ENCODE peak calls at places on chromosomes 4 and X, in four cellular contexts. One of them, this sample, is unnamed.

GRCh38 chr4:185950891-185951290 is 118.1 kb upstream of the TLR3 start:
- DNase-seq in T47D: no peak
- DNase-seq in RPMI8226: no peak
- DNase-seq in HT1080: no peak
- DNase-seq in this sample: no peak

GRCh38 chr4:56641494-56642051 is 39.5 kb downstream of the HOPX start:
- DNase-seq in HT1080: peak
- DNase-seq in RPMI8226: no peak
- DNase-seq in T47D: no peak
- DNase-seq in this sample: no peak

GRCh38 chr4:8240211-8241041 is 29.1 kb upstream of the HTRA3 start:
- DNase-seq in T47D: no peak
- DNase-seq in RPMI8226: no peak
- DNase-seq in HT1080: no peak
- DNase-seq in this sample: no peak

GRCh38 chr4:140851032-140851636 is 94.9 kb upstream of the TBC1D9 start:
- DNase-seq in HT1080: peak
- DNase-seq in RPMI8226: peak
- DNase-seq in T47D: peak
- DNase-seq in this sample: no peak

GRCh38 chrX:104166735-104167436 is 633 bp downstream of the FAM199X start:
- DNase-seq in T47D: no peak
- DNase-seq in RPMI8226: no peak
- DNase-seq in HT1080: no peak
- DNase-seq in this sample: peak

GRCh38 chr4:98603683-98604573 is 54.5 kb downstream of the TSPAN5 start:
- DNase-seq in T47D: no peak
- DNase-seq in RPMI8226: no peak
- DNase-seq in HT1080: no peak
- DNase-seq in this sample: no peak

GRCh38 chr4:74418063-74418670 is 26.8 kb upstream of the AREG start:
- DNase-seq in T47D: no peak
- DNase-seq in RPMI8226: no peak
- DNase-seq in HT1080: peak
- DNase-seq in this sample: no peak

GRCh38 chrX:119502727-119503483 is 34.7 kb downstream of the SLC25A5 start:
- DNase-seq in RPMI8226: no peak
- DNase-seq in HT1080: peak
- DNase-seq in T47D: no peak
- DNase-seq in this sample: no peak

GRCh38 chr4:108972613-108973283 is 209.9 kb upstream of the ETNPPL start:
- DNase-seq in HT1080: no peak
- DNase-seq in T47D: no peak
- DNase-seq in RPMI8226: no peak
- DNase-seq in this sample: no peak

GRCh38 chr4:185597532-185598188 is 62.4 kb upstream of the PDLIM3 start:
- DNase-seq in T47D: peak
- DNase-seq in RPMI8226: peak
- DNase-seq in HT1080: peak
- DNase-seq in this sample: peak

GRCh38 chr4:39664828-39665731 is 26.4 kb upstream of the SMIM14 start:
- DNase-seq in T47D: no peak
- DNase-seq in HT1080: peak
- DNase-seq in RPMI8226: no peak
- DNase-seq in this sample: no peak

GRCh38 chr4:61533140-61533539 is 333.0 kb downstream of the ADGRL3 start:
- DNase-seq in T47D: no peak
- DNase-seq in RPMI8226: no peak
- DNase-seq in HT1080: peak
- DNase-seq in this sample: no peak

GRCh38 chr4:147096667-147097604 is 151.3 kb upstream of the TTC29 start:
- DNase-seq in RPMI8226: peak
- DNase-seq in T47D: peak
- DNase-seq in HT1080: peak
- DNase-seq in this sample: no peak

GRCh38 chrX:154370882-154371770 is 3.3 kb downstream of the FLNA start:
- DNase-seq in RPMI8226: peak
- DNase-seq in HT1080: peak
- DNase-seq in T47D: peak
- DNase-seq in this sample: peak

GRCh38 chr4:103424853-103425252 is 226.7 kb upstream of the CENPE start:
- DNase-seq in HT1080: no peak
- DNase-seq in T47D: peak
- DNase-seq in RPMI8226: no peak
- DNase-seq in this sample: peak

GRCh38 chr4:61312526-61312925 is 112.4 kb downstream of the ADGRL3 start:
- DNase-seq in T47D: no peak
- DNase-seq in RPMI8226: no peak
- DNase-seq in HT1080: no peak
- DNase-seq in this sample: no peak

GRCh38 chr4:184961693-184962092 is 56.6 kb upstream of the HELT start:
- DNase-seq in HT1080: no peak
- DNase-seq in T47D: no peak
- DNase-seq in RPMI8226: peak
- DNase-seq in this sample: no peak

GRCh38 chrX:68830486-68831404 is 1.9 kb downstream of the EFNB1 start:
- DNase-seq in RPMI8226: no peak
- DNase-seq in T47D: no peak
- DNase-seq in HT1080: no peak
- DNase-seq in this sample: no peak

GRCh38 chr4:100034265-100034664 is 84.2 kb upstream of the H2AZ1 start:
- DNase-seq in HT1080: no peak
- DNase-seq in T47D: no peak
- DNase-seq in RPMI8226: no peak
- DNase-seq in this sample: no peak

GRCh38 chr4:140152015-140152703 is 1.8 kb downstream of the MAML3 start:
- DNase-seq in HT1080: no peak
- DNase-seq in RPMI8226: peak
- DNase-seq in T47D: peak
- DNase-seq in this sample: peak

GRCh38 chr4:185792384-185793146 is 19.4 kb downstream of the SORBS2 start:
- DNase-seq in T47D: peak
- DNase-seq in RPMI8226: no peak
- DNase-seq in HT1080: peak
- DNase-seq in this sample: no peak

GRCh38 chr4:143441678-143442077 is 71.8 kb upstream of the SMARCA5 start:
- DNase-seq in HT1080: peak
- DNase-seq in RPMI8226: no peak
- DNase-seq in T47D: no peak
- DNase-seq in this sample: no peak

GRCh38 chr4:71162386-71162785 is 168.9 kb downstream of the DCK start:
- DNase-seq in RPMI8226: no peak
- DNase-seq in HT1080: no peak
- DNase-seq in T47D: no peak
- DNase-seq in this sample: no peak

GRCh38 chr4:62948108-62948507 is 1461.1 kb downstream of the TECRL start:
- DNase-seq in T47D: no peak
- DNase-seq in RPMI8226: no peak
- DNase-seq in HT1080: no peak
- DNase-seq in this sample: no peak

GRCh38 chrX:66602381-66602938 is 36.4 kb downstream of the EDA2R start:
- DNase-seq in RPMI8226: no peak
- DNase-seq in T47D: no peak
- DNase-seq in HT1080: peak
- DNase-seq in this sample: no peak

GRCh38 chrX:12563121-12563520 is 228.1 kb upstream of the PRPS2 start:
- DNase-seq in RPMI8226: no peak
- DNase-seq in T47D: no peak
- DNase-seq in HT1080: peak
- DNase-seq in this sample: no peak

GRCh38 chr4:158193171-158193749 is 17.0 kb upstream of the TMEM144 start:
- DNase-seq in T47D: peak
- DNase-seq in RPMI8226: no peak
- DNase-seq in HT1080: peak
- DNase-seq in this sample: no peak

GRCh38 chr4:115453416-115453815 is 340.0 kb upstream of the NDST4 start:
- DNase-seq in RPMI8226: no peak
- DNase-seq in HT1080: no peak
- DNase-seq in T47D: no peak
- DNase-seq in this sample: no peak

GRCh38 chrX:129791336-129791735 is 11.6 kb downstream of the SASH3 start:
- DNase-seq in HT1080: no peak
- DNase-seq in T47D: no peak
- DNase-seq in RPMI8226: no peak
- DNase-seq in this sample: no peak

GRCh38 chr4:107818301-107818910 is 6.3 kb upstream of the SGMS2 start:
- DNase-seq in RPMI8226: peak
- DNase-seq in T47D: no peak
- DNase-seq in HT1080: peak
- DNase-seq in this sample: no peak

This sample was measured in HuH-7.5.